ENCODE peak calls at places on chromosome 1, in nine cellular contexts. One of them, this sample, is unnamed.

GRCh38 chr1:61368366-61368765 is 286.0 kb downstream of the NFIA start:
- DNase-seq in CD8-positive, alpha-beta T cell: no peak
- DNase-seq in astrocyte of the spinal cord: no peak
- DNase-seq in ureter: no peak
- DNase-seq in A172: no peak
- DNase-seq in psoas muscle: no peak
- DNase-seq in naive thymus-derived CD8-positive, alpha-beta T cell: no peak
- DNase-seq in activated T-helper 9 cell treated with anti-CD3 and anti-CD28 coated beads, Interleukin-2, amount 50 U/mL, for 16 hours: no peak
- DNase-seq in cerebellar nuclear complex: no peak
- DNase-seq in this sample: no peak

GRCh38 chr1:173355281-173356031 is 121.7 kb upstream of the PRDX6 start:
- DNase-seq in activated T-helper 9 cell treated with anti-CD3 and anti-CD28 coated beads, Interleukin-2, amount 50 U/mL, for 16 hours: no peak
- DNase-seq in psoas muscle: no peak
- DNase-seq in A172: no peak
- DNase-seq in astrocyte of the spinal cord: peak; percentile 11
- DNase-seq in CD8-positive, alpha-beta T cell: no peak
- DNase-seq in cerebellar nuclear complex: no peak
- DNase-seq in naive thymus-derived CD8-positive, alpha-beta T cell: no peak
- DNase-seq in ureter: no peak
- DNase-seq in this sample: no peak

GRCh38 chr1:27233677-27234053 is 767 bp upstream of the WDTC1 start:
- DNase-seq in astrocyte of the spinal cord: no peak
- DNase-seq in naive thymus-derived CD8-positive, alpha-beta T cell: no peak
- DNase-seq in ureter: peak; percentile 45
- DNase-seq in psoas muscle: no peak
- DNase-seq in cerebellar nuclear complex: no peak
- DNase-seq in activated T-helper 9 cell treated with anti-CD3 and anti-CD28 coated beads, Interleukin-2, amount 50 U/mL, for 16 hours: no peak
- DNase-seq in CD8-positive, alpha-beta T cell: no peak
- DNase-seq in A172: no peak
- DNase-seq in this sample: no peak

GRCh38 chr1:173451981-173452380 is 25.2 kb upstream of the PRDX6 start:
- DNase-seq in cerebellar nuclear complex: peak; percentile 94
- DNase-seq in naive thymus-derived CD8-positive, alpha-beta T cell: no peak
- DNase-seq in psoas muscle: no peak
- DNase-seq in ureter: no peak
- DNase-seq in activated T-helper 9 cell treated with anti-CD3 and anti-CD28 coated beads, Interleukin-2, amount 50 U/mL, for 16 hours: no peak
- DNase-seq in astrocyte of the spinal cord: no peak
- DNase-seq in CD8-positive, alpha-beta T cell: no peak
- DNase-seq in A172: no peak
- DNase-seq in this sample: no peak

GRCh38 chr1:152440635-152441471 is 26.8 kb upstream of the CRNN start:
- DNase-seq in CD8-positive, alpha-beta T cell: peak; percentile 68
- DNase-seq in A172: peak; percentile 85
- DNase-seq in ureter: peak; percentile 77
- DNase-seq in astrocyte of the spinal cord: peak; percentile 63
- DNase-seq in psoas muscle: peak; percentile 75
- DNase-seq in activated T-helper 9 cell treated with anti-CD3 and anti-CD28 coated beads, Interleukin-2, amount 50 U/mL, for 16 hours: peak; percentile 40
- DNase-seq in naive thymus-derived CD8-positive, alpha-beta T cell: peak; percentile 70
- DNase-seq in cerebellar nuclear complex: no peak
- DNase-seq in this sample: peak; percentile 86

GRCh38 chr1:115401676-115402075 is 63.6 kb upstream of the NGF start:
- DNase-seq in naive thymus-derived CD8-positive, alpha-beta T cell: no peak
- DNase-seq in psoas muscle: no peak
- DNase-seq in ureter: no peak
- DNase-seq in activated T-helper 9 cell treated with anti-CD3 and anti-CD28 coated beads, Interleukin-2, amount 50 U/mL, for 16 hours: no peak
- DNase-seq in cerebellar nuclear complex: no peak
- DNase-seq in CD8-positive, alpha-beta T cell: no peak
- DNase-seq in A172: no peak
- DNase-seq in astrocyte of the spinal cord: no peak
- DNase-seq in this sample: no peak

GRCh38 chr1:12067900-12068821 is 5.1 kb downstream of the TNFRSF8 start:
- DNase-seq in psoas muscle: no peak
- DNase-seq in A172: peak; percentile 38
- DNase-seq in cerebellar nuclear complex: no peak
- DNase-seq in naive thymus-derived CD8-positive, alpha-beta T cell: no peak
- DNase-seq in ureter: no peak
- DNase-seq in astrocyte of the spinal cord: peak; percentile 22
- DNase-seq in activated T-helper 9 cell treated with anti-CD3 and anti-CD28 coated beads, Interleukin-2, amount 50 U/mL, for 16 hours: peak; percentile 40
- DNase-seq in CD8-positive, alpha-beta T cell: no peak
- DNase-seq in this sample: no peak

GRCh38 chr1:78004719-78005346 is at the start of gene DNAJB4:
- DNase-seq in astrocyte of the spinal cord: peak; percentile 98
- DNase-seq in naive thymus-derived CD8-positive, alpha-beta T cell: peak; percentile 91
- DNase-seq in ureter: peak; percentile 74
- DNase-seq in psoas muscle: no peak
- DNase-seq in activated T-helper 9 cell treated with anti-CD3 and anti-CD28 coated beads, Interleukin-2, amount 50 U/mL, for 16 hours: peak; percentile 26
- DNase-seq in cerebellar nuclear complex: peak; percentile 91
- DNase-seq in CD8-positive, alpha-beta T cell: peak; percentile 62
- DNase-seq in A172: peak; percentile 94
- DNase-seq in this sample: no peak

GRCh38 chr1:18474559-18474958 is 6.2 kb upstream of the KLHDC7A start:
- DNase-seq in naive thymus-derived CD8-positive, alpha-beta T cell: no peak
- DNase-seq in ureter: no peak
- DNase-seq in astrocyte of the spinal cord: no peak
- DNase-seq in CD8-positive, alpha-beta T cell: no peak
- DNase-seq in A172: no peak
- DNase-seq in psoas muscle: no peak
- DNase-seq in activated T-helper 9 cell treated with anti-CD3 and anti-CD28 coated beads, Interleukin-2, amount 50 U/mL, for 16 hours: no peak
- DNase-seq in cerebellar nuclear complex: no peak
- DNase-seq in this sample: no peak

GRCh38 chr1:77139389-77139788 is 79.8 kb downstream of the PIGK start:
- DNase-seq in A172: no peak
- DNase-seq in ureter: no peak
- DNase-seq in astrocyte of the spinal cord: no peak
- DNase-seq in CD8-positive, alpha-beta T cell: no peak
- DNase-seq in cerebellar nuclear complex: no peak
- DNase-seq in naive thymus-derived CD8-positive, alpha-beta T cell: no peak
- DNase-seq in activated T-helper 9 cell treated with anti-CD3 and anti-CD28 coated beads, Interleukin-2, amount 50 U/mL, for 16 hours: no peak
- DNase-seq in psoas muscle: no peak
- DNase-seq in this sample: no peak

GRCh38 chr1:167342846-167343245 is 122.2 kb downstream of the POU2F1 start:
- DNase-seq in naive thymus-derived CD8-positive, alpha-beta T cell: peak; percentile 8
- DNase-seq in activated T-helper 9 cell treated with anti-CD3 and anti-CD28 coated beads, Interleukin-2, amount 50 U/mL, for 16 hours: no peak
- DNase-seq in cerebellar nuclear complex: no peak
- DNase-seq in psoas muscle: no peak
- DNase-seq in astrocyte of the spinal cord: no peak
- DNase-seq in ureter: no peak
- DNase-seq in A172: no peak
- DNase-seq in CD8-positive, alpha-beta T cell: no peak
- DNase-seq in this sample: no peak

GRCh38 chr1:22638476-22639234 is 2.2 kb downstream of the C1QA start:
- DNase-seq in astrocyte of the spinal cord: no peak
- DNase-seq in activated T-helper 9 cell treated with anti-CD3 and anti-CD28 coated beads, Interleukin-2, amount 50 U/mL, for 16 hours: no peak
- DNase-seq in cerebellar nuclear complex: no peak
- DNase-seq in psoas muscle: no peak
- DNase-seq in A172: no peak
- DNase-seq in naive thymus-derived CD8-positive, alpha-beta T cell: no peak
- DNase-seq in ureter: no peak
- DNase-seq in CD8-positive, alpha-beta T cell: no peak
- DNase-seq in this sample: no peak

GRCh38 chr1:42484382-42484781 is 21.3 kb downstream of the CCDC30 start:
- DNase-seq in naive thymus-derived CD8-positive, alpha-beta T cell: no peak
- DNase-seq in CD8-positive, alpha-beta T cell: no peak
- DNase-seq in ureter: no peak
- DNase-seq in activated T-helper 9 cell treated with anti-CD3 and anti-CD28 coated beads, Interleukin-2, amount 50 U/mL, for 16 hours: no peak
- DNase-seq in psoas muscle: no peak
- DNase-seq in cerebellar nuclear complex: no peak
- DNase-seq in A172: peak; percentile 78
- DNase-seq in astrocyte of the spinal cord: peak; percentile 87
- DNase-seq in this sample: no peak

GRCh38 chr1:221717491-221717865 is 24.4 kb downstream of the DUSP10 start:
- DNase-seq in CD8-positive, alpha-beta T cell: no peak
- DNase-seq in psoas muscle: no peak
- DNase-seq in ureter: no peak
- DNase-seq in astrocyte of the spinal cord: no peak
- DNase-seq in cerebellar nuclear complex: no peak
- DNase-seq in A172: no peak
- DNase-seq in activated T-helper 9 cell treated with anti-CD3 and anti-CD28 coated beads, Interleukin-2, amount 50 U/mL, for 16 hours: no peak
- DNase-seq in naive thymus-derived CD8-positive, alpha-beta T cell: no peak
- DNase-seq in this sample: no peak

GRCh38 chr1:100438375-100438774 is 86.1 kb downstream of the CDC14A start:
- DNase-seq in psoas muscle: no peak
- DNase-seq in activated T-helper 9 cell treated with anti-CD3 and anti-CD28 coated beads, Interleukin-2, amount 50 U/mL, for 16 hours: no peak
- DNase-seq in CD8-positive, alpha-beta T cell: no peak
- DNase-seq in ureter: no peak
- DNase-seq in cerebellar nuclear complex: no peak
- DNase-seq in A172: no peak
- DNase-seq in astrocyte of the spinal cord: no peak
- DNase-seq in naive thymus-derived CD8-positive, alpha-beta T cell: no peak
- DNase-seq in this sample: no peak

GRCh38 chr1:110787328-110788071 is 85.4 kb upstream of the CD53 start:
- DNase-seq in psoas muscle: no peak
- DNase-seq in A172: no peak
- DNase-seq in activated T-helper 9 cell treated with anti-CD3 and anti-CD28 coated beads, Interleukin-2, amount 50 U/mL, for 16 hours: no peak
- DNase-seq in cerebellar nuclear complex: no peak
- DNase-seq in naive thymus-derived CD8-positive, alpha-beta T cell: peak; percentile 72
- DNase-seq in CD8-positive, alpha-beta T cell: peak; percentile 54
- DNase-seq in astrocyte of the spinal cord: no peak
- DNase-seq in ureter: no peak
- DNase-seq in this sample: no peak

GRCh38 chr1:234768171-234768568 is 158.2 kb upstream of the IRF2BP2 start:
- DNase-seq in ureter: peak; percentile 30
- DNase-seq in astrocyte of the spinal cord: no peak
- DNase-seq in A172: no peak
- DNase-seq in naive thymus-derived CD8-positive, alpha-beta T cell: no peak
- DNase-seq in CD8-positive, alpha-beta T cell: no peak
- DNase-seq in activated T-helper 9 cell treated with anti-CD3 and anti-CD28 coated beads, Interleukin-2, amount 50 U/mL, for 16 hours: no peak
- DNase-seq in psoas muscle: no peak
- DNase-seq in cerebellar nuclear complex: no peak
- DNase-seq in this sample: no peak

GRCh38 chr1:105838071-105838470 is 1218.4 kb upstream of the PRMT6 start:
- DNase-seq in astrocyte of the spinal cord: no peak
- DNase-seq in psoas muscle: no peak
- DNase-seq in A172: no peak
- DNase-seq in ureter: no peak
- DNase-seq in CD8-positive, alpha-beta T cell: no peak
- DNase-seq in activated T-helper 9 cell treated with anti-CD3 and anti-CD28 coated beads, Interleukin-2, amount 50 U/mL, for 16 hours: no peak
- DNase-seq in naive thymus-derived CD8-positive, alpha-beta T cell: no peak
- DNase-seq in cerebellar nuclear complex: no peak
- DNase-seq in this sample: no peak

GRCh38 chr1:213163278-213163711 is 112.3 kb downstream of the RPS6KC1 start:
- DNase-seq in cerebellar nuclear complex: no peak
- DNase-seq in ureter: no peak
- DNase-seq in psoas muscle: no peak
- DNase-seq in activated T-helper 9 cell treated with anti-CD3 and anti-CD28 coated beads, Interleukin-2, amount 50 U/mL, for 16 hours: no peak
- DNase-seq in CD8-positive, alpha-beta T cell: no peak
- DNase-seq in astrocyte of the spinal cord: peak; percentile 34
- DNase-seq in naive thymus-derived CD8-positive, alpha-beta T cell: no peak
- DNase-seq in A172: no peak
- DNase-seq in this sample: no peak

GRCh38 chr1:67653304-67653703 is 31.7 kb upstream of the GADD45A start:
- DNase-seq in astrocyte of the spinal cord: no peak
- DNase-seq in activated T-helper 9 cell treated with anti-CD3 and anti-CD28 coated beads, Interleukin-2, amount 50 U/mL, for 16 hours: no peak
- DNase-seq in psoas muscle: no peak
- DNase-seq in ureter: no peak
- DNase-seq in A172: no peak
- DNase-seq in CD8-positive, alpha-beta T cell: no peak
- DNase-seq in naive thymus-derived CD8-positive, alpha-beta T cell: no peak
- DNase-seq in cerebellar nuclear complex: no peak
- DNase-seq in this sample: no peak